ENCODE peak calls at places on chromosomes 2 and 18, in four cellular contexts. P is GM23248, E is IMR-90, K is mucosa of descending colon. H is an unnamed sample.

GRCh38 chr18:79326413-79327198 is 69.1 kb upstream of the NFATC1 start:
- DNase-seq in P (no peak), E (peak), K (no peak), H (peak)

GRCh38 chr18:34224423-34225217 is at the start of gene NOL4:
- DNase-seq in P (peak), E (no peak), K (peak), H (peak)

GRCh38 chr2:61179701-61180639 is 18.0 kb downstream of the C2orf74 start:
- DNase-seq in P (peak), E (peak), K (peak), H (peak)

GRCh38 chr18:62434798-62435197 is 88.0 kb upstream of the ZCCHC2 start:
- DNase-seq in K (no peak), P (peak), E (no peak), H (no peak)

GRCh38 chr2:164917296-164917903 is 37.9 kb downstream of the SLC38A11 start:
- DNase-seq in E (peak), P (peak), K (peak), H (peak)

GRCh38 chr2:237630216-237631000 is 3.0 kb downstream of the LRRFIP1 start:
- DNase-seq in P (no peak), K (no peak), E (no peak), H (no peak)

GRCh38 chr2:160352492-160352891 is 141.1 kb downstream of the RBMS1 start:
- DNase-seq in K (no peak), E (peak), P (peak), H (peak)

GRCh38 chr2:223264541-223265171 is 212.7 kb downstream of the KCNE4 start:
- DNase-seq in E (no peak), K (no peak), P (no peak), H (no peak)

GRCh38 chr2:176187306-176188217 is 906 bp upstream of the HOXD1 start:
- DNase-seq in E (no peak), P (peak), K (peak), H (no peak)

GRCh38 chr2:27973592-27973991 is 83.1 kb downstream of the BABAM2 start:
- DNase-seq in K (no peak), P (peak), E (peak), H (no peak)

GRCh38 chr2:112034924-112035323 is 20.1 kb upstream of the TMEM87B start:
- DNase-seq in P (no peak), K (no peak), E (no peak), H (no peak)

GRCh38 chr18:35582899-35583558 is 1.5 kb downstream of the GALNT1 start:
- DNase-seq in K (no peak), P (peak), E (peak), H (peak)

GRCh38 chr2:139031722-139032121 is 251.5 kb upstream of the NXPH2 start:
- DNase-seq in K (no peak), P (no peak), E (no peak), H (no peak)

GRCh38 chr2:21996339-21996738 is 872.6 kb downstream of the TDRD15 start:
- DNase-seq in P (no peak), E (no peak), K (no peak), H (no peak)

GRCh38 chr2:121634354-121635307 is 14.6 kb downstream of the CLASP1 start:
- DNase-seq in E (peak), K (no peak), P (peak), H (peak)

GRCh38 chr2:206565666-206566065 is 76.6 kb upstream of the FAM237A start:
- DNase-seq in K (no peak), P (no peak), E (no peak), H (no peak)

GRCh38 chr18:63949068-63949737 is at the start of gene HMSD:
- DNase-seq in E (no peak), K (peak), P (peak), H (peak)

GRCh38 chr18:22552899-22553460 is 135.3 kb upstream of the CTAGE1 start:
- DNase-seq in K (no peak), E (no peak), P (no peak), H (peak)

GRCh38 chr2:45068643-45069140 is 59.4 kb upstream of the SIX2 start:
- DNase-seq in K (no peak), E (no peak), P (peak), H (peak)

GRCh38 chr18:7117390-7118355 is at the start of gene LAMA1:
- DNase-seq in E (peak), P (peak), K (no peak), H (peak)

GRCh38 chr2:202736826-202737225 is 102.1 kb downstream of the FAM117B start:
- DNase-seq in E (no peak), P (no peak), K (no peak), H (no peak)

GRCh38 chr2:78535395-78535794 is 490.1 kb upstream of the REG3G start:
- DNase-seq in K (no peak), E (no peak), P (no peak), H (no peak)

GRCh38 chr18:58576641-58577251 is 52.1 kb downstream of the ALPK2 start:
- DNase-seq in P (no peak), E (peak), K (no peak), H (no peak)
- H3K4me3 ChIP-seq in P (peak), E (peak), K (no peak), H (no peak)

GRCh38 chr2:25312958-25313710 is 28.6 kb downstream of the DNMT3A start:
- DNase-seq in K (peak), E (no peak), P (no peak), H (no peak)
- H3K4me3 ChIP-seq in K (no peak), E (no peak), P (no peak), H (no peak)

GRCh38 chr18:13625843-13626543 is 100.4 kb downstream of the FAM210A start:
- DNase-seq in P (no peak), K (no peak), E (no peak), H (no peak)

GRCh38 chr18:13629841-13630747 is 96.3 kb downstream of the FAM210A start:
- DNase-seq in E (peak), P (peak), K (no peak), H (peak)

GRCh38 chr18:13627639-13628038 is 98.7 kb downstream of the FAM210A start:
- DNase-seq in K (no peak), E (no peak), P (no peak), H (no peak)

GRCh38 chr18:13626544-13626908 is 99.8 kb downstream of the FAM210A start:
- DNase-seq in E (no peak), P (no peak), K (no peak), H (no peak)

GRCh38 chr18:13628211-13628610 is 98.1 kb downstream of the FAM210A start:
- DNase-seq in P (no peak), E (no peak), K (no peak), H (no peak)
- H3K4me3 ChIP-seq in P (no peak), E (no peak), K (no peak), H (no peak)

DNA sequence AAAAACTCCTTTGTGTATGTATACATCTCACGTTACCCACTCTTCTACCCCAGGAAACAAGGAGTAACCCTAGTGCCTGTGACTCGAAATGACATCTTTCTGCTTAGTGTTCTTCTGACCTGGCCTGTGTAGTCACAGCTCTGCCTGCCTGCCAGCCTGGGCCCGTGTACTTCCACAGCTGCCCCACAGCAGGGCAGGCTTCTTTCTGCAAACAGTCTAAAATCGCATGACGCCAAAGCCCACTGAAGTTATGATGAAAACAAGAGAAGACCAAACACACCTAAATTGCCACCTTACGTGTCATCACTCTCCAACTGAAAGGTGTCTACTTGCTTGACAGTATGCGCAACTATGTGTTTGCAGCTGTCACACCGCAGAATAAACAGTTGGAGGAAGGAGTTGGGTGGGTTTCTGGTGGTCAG is 1.5 kb downstream of the GAREM1 start:
- DNase-seq in K (peak), P (peak), E (peak), H (peak)
- H3K4me3 ChIP-seq in K (no peak), P (peak), E (peak), H (peak)

DNA sequence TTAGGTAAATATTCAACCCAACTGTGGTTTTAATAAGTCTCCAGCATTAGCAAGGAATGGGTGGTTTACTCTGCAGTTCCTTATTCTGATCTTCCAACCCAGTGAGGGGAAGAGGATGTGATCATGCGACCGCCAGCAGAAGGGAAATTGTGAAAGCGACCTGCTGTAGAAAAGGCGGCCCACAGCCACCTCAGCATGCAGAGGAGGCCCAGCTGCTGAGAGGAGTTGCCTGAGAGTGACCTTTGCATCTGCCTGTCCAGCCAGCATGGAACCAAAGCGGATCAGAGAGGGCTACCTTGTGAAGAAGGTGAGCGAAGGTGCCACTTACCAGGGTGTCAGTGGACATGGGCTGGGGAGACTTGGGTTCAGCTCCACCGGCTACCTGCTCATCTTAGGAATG is at the start of gene PLEK:
- DNase-seq in E (no peak), K (peak), P (no peak), H (no peak)
- H3K4me3 ChIP-seq in E (no peak), K (no peak), P (no peak), H (no peak)

DNA sequence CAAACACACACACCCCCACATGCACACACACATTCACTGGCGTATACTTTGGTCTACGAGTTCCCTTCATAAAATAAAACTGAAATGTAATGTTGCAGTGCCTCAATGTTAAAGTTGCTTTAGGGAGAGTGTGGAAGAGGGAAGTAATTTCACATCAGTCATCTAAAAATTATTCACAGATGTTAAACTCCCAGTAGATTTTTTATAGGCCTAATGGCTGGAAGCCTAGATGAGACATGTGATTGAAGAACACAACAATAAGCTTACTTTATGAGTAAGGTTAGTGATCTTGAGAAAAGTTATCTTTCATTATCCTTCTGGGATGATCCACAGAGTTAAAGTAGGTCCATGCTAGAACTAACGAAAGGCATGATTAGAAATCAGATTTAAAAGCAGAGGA is 506.7 kb upstream of the CNTNAP5 start:
- DNase-seq in P (peak), K (no peak), E (no peak), H (peak)
- H3K4me3 ChIP-seq in P (no peak), K (no peak), E (no peak), H (no peak)

DNA sequence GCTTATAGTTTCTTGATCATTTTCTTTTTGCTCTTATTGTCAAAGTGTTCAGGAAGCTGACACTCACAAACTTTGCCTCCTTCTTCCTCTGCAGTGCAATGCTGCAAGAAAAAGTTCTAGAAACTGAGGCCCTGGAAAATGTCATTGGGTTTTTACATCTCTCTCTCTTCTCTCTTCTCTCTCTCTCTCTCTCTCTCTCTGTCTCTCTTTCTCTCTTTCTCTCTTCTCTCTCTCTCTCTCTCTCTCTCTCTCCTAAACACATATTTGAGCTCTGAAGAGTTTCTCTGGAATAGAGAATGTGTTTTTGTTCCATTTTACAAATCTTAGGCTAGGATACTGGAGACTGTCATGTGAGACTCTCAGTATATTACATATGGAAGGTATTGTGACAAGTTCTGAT is 41.6 kb upstream of the EHBP1 start:
- DNase-seq in K (no peak), P (peak), E (no peak), H (no peak)
- H3K4me3 ChIP-seq in K (no peak), P (peak), E (no peak), H (no peak)

H was measured in cardiac fibroblast.